ENCODE peak calls at places on chromosome 14, in nine cellular contexts. Y, K, T, I, C, S, P, J and Z are unnamed samples.

GRCh38 chr14:61568572-61569011 is 126.7 kb upstream of the HIF1A start:
- DNase-seq in Y (no peak), K (peak), T (no peak), I (no peak), C (no peak), S (no peak), P (no peak), J (peak), Z (peak)

GRCh38 chr14:55130194-55130550 is 1.1 kb downstream of the LGALS3 start:
- DNase-seq in Y (peak), K (peak), T (no peak), I (peak), C (no peak), S (no peak), P (no peak), J (no peak), Z (no peak)

GRCh38 chr14:90564496-90564895 is 167.7 kb downstream of the CALM1 start:
- DNase-seq in Y (no peak), K (no peak), T (no peak), I (no peak), C (no peak), S (no peak), P (no peak), J (no peak), Z (no peak)

GRCh38 chr14:105851716-105852377 is 325.5 kb downstream of the TMEM121 start:
- DNase-seq in Y (no peak), K (no peak), T (no peak), I (no peak), C (no peak), S (no peak), P (peak), J (no peak), Z (no peak)

GRCh38 chr14:93926209-93926872 is 803 bp upstream of the FAM181A start:
- DNase-seq in Y (peak), K (no peak), T (no peak), I (no peak), C (no peak), S (no peak), P (no peak), J (no peak), Z (no peak)

GRCh38 chr14:68627050-68627867 is 165.6 kb downstream of the ZFP36L1 start:
- DNase-seq in Y (peak), K (no peak), T (no peak), I (peak), C (no peak), S (no peak), P (no peak), J (no peak), Z (no peak)

GRCh38 chr14:30864934-30865333 is 9.4 kb upstream of the COCH start:
- DNase-seq in Y (no peak), K (no peak), T (no peak), I (no peak), C (no peak), S (no peak), P (no peak), J (no peak), Z (no peak)

GRCh38 chr14:91068642-91069041 is 8.2 kb upstream of the RPS6KA5 start:
- DNase-seq in Y (no peak), K (no peak), T (no peak), I (no peak), C (no peak), S (no peak), P (no peak), J (no peak), Z (no peak)

GRCh38 chr14:103578401-103579075 is 15.8 kb downstream of the COA8 start:
- DNase-seq in Y (no peak), K (no peak), T (no peak), I (no peak), C (no peak), S (no peak), P (no peak), J (no peak), Z (no peak)

GRCh38 chr14:64634558-64634957 is 69.7 kb upstream of the PLEKHG3 start:
- DNase-seq in Y (no peak), K (no peak), T (no peak), I (no peak), C (no peak), S (no peak), P (no peak), J (no peak), Z (no peak)

GRCh38 chr14:100640481-100641273 is 53.5 kb upstream of the BEGAIN start:
- DNase-seq in Y (no peak), K (no peak), T (no peak), I (no peak), C (no peak), S (no peak), P (no peak), J (peak), Z (peak)

GRCh38 chr14:85300119-85300518 is 229.8 kb upstream of the FLRT2 start:
- DNase-seq in Y (no peak), K (no peak), T (no peak), I (no peak), C (no peak), S (no peak), P (no peak), J (no peak), Z (no peak)

GRCh38 chr14:61103541-61104339 is 122.7 kb downstream of the SLC38A6 start:
- DNase-seq in Y (peak), K (peak), T (peak), I (peak), C (peak), S (peak), P (peak), J (no peak), Z (peak)

GRCh38 chr14:89378119-89378518 is 38.9 kb downstream of the FOXN3 start:
- DNase-seq in Y (no peak), K (no peak), T (no peak), I (peak), C (no peak), S (no peak), P (no peak), J (no peak), Z (no peak)

GRCh38 chr14:98952595-98953325 is 319.2 kb downstream of the BCL11B start:
- DNase-seq in Y (no peak), K (no peak), T (peak), I (peak), C (peak), S (no peak), P (no peak), J (no peak), Z (no peak)

GRCh38 chr14:81289516-81289915 is 68.8 kb upstream of the GTF2A1 start:
- DNase-seq in Y (no peak), K (no peak), T (no peak), I (no peak), C (no peak), S (no peak), P (no peak), J (no peak), Z (no peak)

GRCh38 chr14:90406384-90406798 is 9.6 kb downstream of the CALM1 start:
- DNase-seq in Y (no peak), K (no peak), T (no peak), I (no peak), C (no peak), S (no peak), P (no peak), J (no peak), Z (no peak)

GRCh38 chr14:22898302-22898894 is 15.4 kb downstream of the REM2 start:
- DNase-seq in Y (no peak), K (no peak), T (no peak), I (peak), C (no peak), S (no peak), P (no peak), J (no peak), Z (no peak)

GRCh38 chr14:99004112-99004511 is 267.9 kb downstream of the BCL11B start:
- DNase-seq in Y (no peak), K (no peak), T (no peak), I (no peak), C (no peak), S (no peak), P (no peak), J (no peak), Z (peak)

GRCh38 chr14:37091651-37092050 is 80.8 kb downstream of the SLC25A21 start:
- DNase-seq in Y (no peak), K (no peak), T (no peak), I (no peak), C (no peak), S (no peak), P (no peak), J (no peak), Z (no peak)

GRCh38 chr14:100372357-100373048 is 49.4 kb downstream of the SLC25A47 start:
- DNase-seq in Y (no peak), K (no peak), T (no peak), I (no peak), C (no peak), S (no peak), P (no peak), J (no peak), Z (no peak)

GRCh38 chr14:60775296-60775695 is 40.7 kb downstream of the MNAT1 start:
- DNase-seq in Y (no peak), K (no peak), T (no peak), I (no peak), C (no peak), S (no peak), P (no peak), J (no peak), Z (no peak)

GRCh38 chr14:90577661-90578282 is 180.9 kb downstream of the CALM1 start:
- DNase-seq in Y (no peak), K (no peak), T (no peak), I (no peak), C (no peak), S (no peak), P (no peak), J (no peak), Z (no peak)

GRCh38 chr14:77424862-77425261 is 1.5 kb upstream of the NOXRED1 start:
- DNase-seq in Y (no peak), K (peak), T (no peak), I (no peak), C (no peak), S (no peak), P (no peak), J (no peak), Z (no peak)

GRCh38 chr14:94890755-94891154 is 120.8 kb upstream of the GSC start:
- DNase-seq in Y (no peak), K (no peak), T (no peak), I (peak), C (no peak), S (no peak), P (no peak), J (no peak), Z (no peak)

GRCh38 chr14:26887842-26888241 is 290.0 kb upstream of the NOVA1 start:
- DNase-seq in Y (no peak), K (no peak), T (no peak), I (no peak), C (no peak), S (no peak), P (no peak), J (no peak), Z (no peak)

GRCh38 chr14:77031680-77032482 is 3.4 kb upstream of the IRF2BPL start:
- DNase-seq in Y (no peak), K (no peak), T (no peak), I (no peak), C (no peak), S (no peak), P (no peak), J (no peak), Z (no peak)

GRCh38 chr14:68476212-68476964 is 316.5 kb downstream of the ZFP36L1 start:
- DNase-seq in Y (peak), K (peak), T (no peak), I (peak), C (no peak), S (no peak), P (no peak), J (peak), Z (peak)

GRCh38 chr14:64719601-64720000 is 15.4 kb downstream of the PLEKHG3 start:
- DNase-seq in Y (no peak), K (no peak), T (no peak), I (no peak), C (no peak), S (no peak), P (no peak), J (no peak), Z (no peak)

GRCh38 chr14:29149798-29150197 is 383.2 kb downstream of the FOXG1 start:
- DNase-seq in Y (no peak), K (no peak), T (no peak), I (no peak), C (no peak), S (no peak), P (no peak), J (no peak), Z (no peak)

GRCh38 chr14:64220466-64220865 is 73.7 kb downstream of the ESR2 start:
- DNase-seq in Y (no peak), K (no peak), T (no peak), I (no peak), C (no peak), S (peak), P (no peak), J (no peak), Z (no peak)

GRCh38 chr14:58026219-58026618 is 125.8 kb downstream of the ARMH4 start:
- DNase-seq in Y (no peak), K (no peak), T (no peak), I (no peak), C (no peak), S (no peak), P (no peak), J (no peak), Z (no peak)

DNA sequence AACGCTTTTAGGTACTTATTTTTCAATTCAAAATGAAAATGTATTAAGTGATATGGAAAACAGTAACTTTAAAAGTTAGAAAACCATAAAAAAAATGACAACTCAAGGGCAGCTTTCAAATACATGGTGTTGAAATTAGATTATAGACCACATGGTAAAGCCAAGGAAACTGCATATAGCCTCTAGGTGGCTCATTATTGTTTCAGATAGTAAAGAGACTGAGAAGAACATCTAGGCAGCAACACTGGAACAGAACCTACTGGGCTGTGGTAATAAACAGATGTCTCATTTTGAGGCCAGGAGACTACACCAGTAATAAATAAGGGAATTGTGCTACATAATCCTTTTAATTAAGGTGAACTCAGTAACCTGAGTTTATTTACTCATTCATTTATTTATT is 13.0 kb downstream of the FBXO33 start:
- DNase-seq in Y (peak), K (no peak), T (no peak), I (peak), C (no peak), S (no peak), P (peak), J (no peak), Z (no peak)
- TF ChIP-seq CTCF in Y (no peak), K (no peak), T (peak), I (no peak), C (peak), S (no peak), P (no peak), J (no peak), Z (no peak)

GRCh38 chr14:102437997-102438922 is 71.3 kb downstream of the ANKRD9 start:
- DNase-seq in Y (peak), K (peak), T (peak), I (peak), C (peak), S (peak), P (peak), J (peak), Z (peak)

GRCh38 chr14:102439556-102439955 is 70.0 kb downstream of the ANKRD9 start:
- DNase-seq in Y (no peak), K (no peak), T (no peak), I (no peak), C (no peak), S (no peak), P (no peak), J (no peak), Z (no peak)

GRCh38 chr14:102430212-102430908 is 67.6 kb downstream of the TECPR2 start:
- DNase-seq in Y (no peak), K (no peak), T (no peak), I (no peak), C (no peak), S (no peak), P (no peak), J (no peak), Z (no peak)

GRCh38 chr14:102431751-102432150 is 69.0 kb downstream of the TECPR2 start:
- DNase-seq in Y (no peak), K (no peak), T (no peak), I (no peak), C (no peak), S (no peak), P (no peak), J (no peak), Z (no peak)

GRCh38 chr14:102434647-102435175 is 72.0 kb downstream of the TECPR2 start:
- DNase-seq in Y (no peak), K (no peak), T (no peak), I (no peak), C (no peak), S (no peak), P (no peak), J (no peak), Z (no peak)
- TF ChIP-seq REST in Y (no peak), K (no peak), T (no peak), I (no peak), C (no peak), S (no peak), P (no peak), J (no peak), Z (no peak)

GRCh38 chr14:75471059-75471458 is 43.2 kb downstream of the JDP2 start:
- DNase-seq in Y (no peak), K (no peak), T (no peak), I (no peak), C (no peak), S (no peak), P (no peak), J (no peak), Z (no peak)

GRCh38 chr14:75470238-75470797 is 42.5 kb downstream of the JDP2 start:
- DNase-seq in Y (no peak), K (no peak), T (no peak), I (no peak), C (no peak), S (no peak), P (no peak), J (no peak), Z (no peak)

GRCh38 chr14:75467763-75468162 is 39.9 kb downstream of the JDP2 start:
- DNase-seq in Y (no peak), K (no peak), T (no peak), I (no peak), C (no peak), S (no peak), P (no peak), J (no peak), Z (no peak)

GRCh38 chr14:75469606-75470237 is 41.9 kb downstream of the JDP2 start:
- DNase-seq in Y (no peak), K (no peak), T (no peak), I (no peak), C (no peak), S (no peak), P (no peak), J (no peak), Z (no peak)

GRCh38 chr14:75469164-75469563 is 41.3 kb downstream of the JDP2 start:
- DNase-seq in Y (no peak), K (no peak), T (no peak), I (no peak), C (no peak), S (no peak), P (no peak), J (no peak), Z (no peak)
- TF ChIP-seq CTCF in Y (no peak), K (no peak), T (no peak), I (no peak), C (no peak), S (no peak), P (no peak), J (no peak), Z (no peak)

DNA sequence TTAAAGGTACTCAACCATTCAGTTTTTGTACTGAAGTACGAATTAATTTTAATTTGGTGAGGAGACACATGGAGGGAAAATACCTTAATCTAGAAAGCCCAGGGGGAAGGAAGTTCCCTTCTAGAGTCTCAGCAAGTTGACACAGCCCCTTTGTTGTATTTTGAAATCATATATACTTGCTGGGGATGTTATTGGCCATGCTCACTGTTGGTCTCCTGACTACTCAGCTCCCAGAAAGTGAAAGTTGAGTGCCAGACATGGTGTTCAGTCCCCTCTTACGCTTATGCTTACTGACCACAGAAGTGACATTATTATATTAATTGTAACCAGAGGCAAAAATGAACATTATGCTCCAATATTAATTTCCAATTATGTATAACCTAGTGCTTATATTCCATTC is 28.1 kb downstream of the ARF6 start:
- DNase-seq in Y (no peak), K (no peak), T (no peak), I (no peak), C (no peak), S (no peak), P (no peak), J (no peak), Z (no peak)
- TF ChIP-seq REST in Y (no peak), K (no peak), T (no peak), I (no peak), C (no peak), S (no peak), P (no peak), J (no peak), Z (no peak)